ENCODE peak calls at places on chromosome 14, in seven cellular contexts. C is tibial nerve; Q is heart left ventricle; R is tibial artery; P is CD8-positive, alpha-beta memory T cell; L is Panc1; M is naive thymus-derived CD4-positive, alpha-beta T cell. O is an unnamed sample. For H3K4me1 and H3K27me3, the result is how much of the 10 kb centered on the place peaks cover.

GRCh38 chr14:64438181-64438839 is 27.0 kb upstream of the AKAP5 start:
- DNase-seq in C (no peak), Q (no peak), R (no peak), P (no peak), L (no peak), M (no peak), O (no peak)

GRCh38 chr14:87434011-87434410 is 559.0 kb downstream of the GALC start:
- DNase-seq in C (no peak), Q (no peak), R (no peak), P (no peak), L (no peak), M (no peak), O (no peak)

GRCh38 chr14:79510659-79511058 is 700.6 kb downstream of the DIO2 start:
- DNase-seq in C (no peak), Q (no peak), R (no peak), P (no peak), L (no peak), M (no peak), O (no peak)

GRCh38 chr14:92386637-92387036 is 63.7 kb downstream of the SLC24A4 start:
- DNase-seq in C (no peak), Q (no peak), R (no peak), P (no peak), L (no peak), M (no peak), O (no peak)

GRCh38 chr14:83885748-83886382 is 1644.1 kb upstream of the FLRT2 start:
- DNase-seq in C (no peak), Q (no peak), R (no peak), P (no peak), L (no peak), M (no peak), O (no peak)

GRCh38 chr14:51643137-51643536 is 8.6 kb upstream of the FRMD6 start:
- DNase-seq in C (no peak), Q (no peak), R (no peak), P (no peak), L (no peak), M (no peak), O (no peak)

GRCh38 chr14:61150851-61151250 is 130.3 kb downstream of the TMEM30B start:
- DNase-seq in C (no peak), Q (no peak), R (no peak), P (no peak), L (no peak), M (no peak), O (no peak)

GRCh38 chr14:35051796-35052195 is 5.7 kb downstream of the FAM177A1 start:
- DNase-seq in C (no peak), Q (no peak), R (no peak), P (no peak), L (no peak), M (no peak), O (no peak)

GRCh38 chr14:67207810-67208209 is 18.6 kb downstream of the GARIN2 start:
- DNase-seq in C (no peak), Q (no peak), R (no peak), P (no peak), L (no peak), M (no peak), O (no peak)

GRCh38 chr14:21219561-21220111 is 49.6 kb downstream of the HNRNPC start:
- DNase-seq in C (no peak), Q (no peak), R (no peak), P (no peak), L (no peak), M (no peak), O (no peak)

GRCh38 chr14:103343905-103344797 is 10.1 kb downstream of the EIF5 start:
- DNase-seq in C (no peak), Q (no peak), R (no peak), P (no peak), L (no peak), M (no peak), O (no peak)

GRCh38 chr14:36105401-36105800 is 71.1 kb downstream of the PTCSC3 start:
- DNase-seq in C (no peak), Q (no peak), R (no peak), P (no peak), L (no peak), M (no peak), O (no peak)

GRCh38 chr14:101072945-101073597 is 169.5 kb upstream of the RTL1 start:
- DNase-seq in C (no peak), Q (no peak), R (no peak), P (no peak), L (peak), M (no peak), O (no peak)

GRCh38 chr14:63857467-63858030 is 4.7 kb downstream of the SYNE2 start:
- DNase-seq in C (no peak), Q (no peak), R (no peak), P (no peak), L (no peak), M (no peak), O (no peak)

GRCh38 chr14:89198544-89199329 is 218.3 kb downstream of the FOXN3 start:
- DNase-seq in C (no peak), Q (no peak), R (no peak), P (no peak), L (no peak), M (no peak), O (no peak)

GRCh38 chr14:57865450-57866198 is at the start of gene SLC35F4:
- DNase-seq in C (no peak), Q (no peak), R (peak), P (no peak), L (no peak), M (no peak), O (peak)

GRCh38 chr14:45249847-45250575 is 3.0 kb downstream of the MIS18BP1 start:
- DNase-seq in C (peak), Q (peak), R (no peak), P (no peak), L (no peak), M (no peak), O (no peak)

GRCh38 chr14:100317897-100318808 is 5.0 kb upstream of the SLC25A47 start:
- DNase-seq in C (peak), Q (peak), R (peak), P (peak), L (no peak), M (peak), O (peak)

GRCh38 chr14:87045956-87046355 is 947.0 kb downstream of the GALC start:
- DNase-seq in C (no peak), Q (no peak), R (no peak), P (no peak), L (no peak), M (no peak), O (no peak)

GRCh38 chr14:87205811-87206210 is 787.2 kb downstream of the GALC start:
- DNase-seq in C (no peak), Q (no peak), R (no peak), P (no peak), L (no peak), M (no peak), O (no peak)

GRCh38 chr14:64233791-64234190 is 60.4 kb downstream of the ESR2 start:
- DNase-seq in C (no peak), Q (no peak), R (no peak), P (no peak), L (no peak), M (no peak), O (no peak)

GRCh38 chr14:94768141-94768520 is 1.8 kb downstream of the GSC start:
- DNase-seq in C (no peak), Q (no peak), R (no peak), P (no peak), L (no peak), M (no peak), O (no peak)

GRCh38 chr14:89908712-89909450 is 45.6 kb downstream of the EFCAB11 start:
- DNase-seq in C (no peak), Q (no peak), R (no peak), P (no peak), L (no peak), M (no peak), O (no peak)

GRCh38 chr14:89540830-89541470 is 123.9 kb upstream of the FOXN3 start:
- DNase-seq in C (no peak), Q (no peak), R (no peak), P (no peak), L (no peak), M (no peak), O (no peak)

GRCh38 chr14:55721353-55721752 is 141.3 kb downstream of the KTN1 start:
- DNase-seq in C (no peak), Q (no peak), R (no peak), P (no peak), L (no peak), M (no peak), O (no peak)

GRCh38 chr14:38721822-38722431 is 381.1 kb downstream of the SEC23A start:
- DNase-seq in C (peak), Q (peak), R (peak), P (no peak), L (peak), M (no peak), O (peak)

GRCh38 chr14:65164068-65164824 is 61.9 kb upstream of the MAX start:
- DNase-seq in C (peak), Q (no peak), R (no peak), P (peak), L (no peak), M (peak), O (no peak)

GRCh38 chr14:60151715-60152114 is 13.5 kb downstream of the DHRS7 start:
- DNase-seq in C (peak), Q (peak), R (peak), P (peak), L (peak), M (peak), O (peak)

GRCh38 chr14:54606178-54606577 is 39.2 kb downstream of the SAMD4A start:
- DNase-seq in C (no peak), Q (peak), R (peak), P (no peak), L (no peak), M (no peak), O (peak)

GRCh38 chr14:103629503-103630121 is 601 bp downstream of the KLC1 start:
- DNase-seq in C (peak), Q (peak), R (peak), P (peak), L (no peak), M (no peak), O (peak)

GRCh38 chr14:75025082-75025481 is 22.4 kb downstream of the EIF2B2 start:
- DNase-seq in C (no peak), Q (no peak), R (no peak), P (no peak), L (no peak), M (no peak), O (no peak)

GRCh38 chr14:20720741-20721140 is 24.9 kb upstream of the EDDM3A start:
- DNase-seq in C (no peak), Q (no peak), R (no peak), P (no peak), L (no peak), M (no peak), O (no peak)

GRCh38 chr14:63901434-63902085 is 48.8 kb downstream of the SYNE2 start:
- DNase-seq in C (peak), Q (no peak), R (no peak), P (no peak), L (no peak), M (no peak), O (no peak)

GRCh38 chr14:52473557-52473956 is 78.7 kb downstream of the TXNDC16 start:
- DNase-seq in C (no peak), Q (no peak), R (no peak), P (peak), L (no peak), M (peak), O (no peak)

GRCh38 chr14:41605550-41606248 is 977 bp upstream of the LRFN5 start:
- DNase-seq in C (no peak), Q (no peak), R (no peak), P (no peak), L (no peak), M (no peak), O (peak)

GRCh38 chr14:71473843-71474242 is 458.4 kb upstream of the RGS6 start:
- DNase-seq in C (no peak), Q (no peak), R (no peak), P (no peak), L (no peak), M (no peak), O (no peak)

GRCh38 chr14:68369289-68369925 is 423.5 kb downstream of the ZFP36L1 start:
- DNase-seq in C (no peak), Q (no peak), R (no peak), P (no peak), L (no peak), M (no peak), O (no peak)
- H3K4me1 ChIP-seq in C (half or more), Q (under half), R (under half), P (under half), L (under half), M (under half), O (under half)

GRCh38 chr14:70096866-70097265 is 91.9 kb downstream of the SLC8A3 start:
- DNase-seq in C (no peak), Q (no peak), R (no peak), P (no peak), L (no peak), M (no peak), O (no peak)

GRCh38 chr14:70094631-70095030 is 94.1 kb downstream of the SLC8A3 start:
- DNase-seq in C (no peak), Q (no peak), R (no peak), P (no peak), L (no peak), M (no peak), O (no peak)

GRCh38 chr14:70097576-70098256 is 91.0 kb downstream of the SLC8A3 start:
- DNase-seq in C (no peak), Q (no peak), R (no peak), P (no peak), L (no peak), M (no peak), O (no peak)

GRCh38 chr14:70100071-70100470 is 88.7 kb downstream of the SLC8A3 start:
- DNase-seq in C (no peak), Q (no peak), R (no peak), P (no peak), L (no peak), M (no peak), O (no peak)

GRCh38 chr14:70098257-70098809 is 90.4 kb downstream of the SLC8A3 start:
- DNase-seq in C (no peak), Q (no peak), R (no peak), P (no peak), L (no peak), M (no peak), O (no peak)
- H3K27me3 ChIP-seq in C (under half), Q (under half), R (under half), P (under half), L (under half), M (under half), O (under half)

GRCh38 chr14:23548351-23549318 is 2.9 kb downstream of the ZFHX2 start:
- DNase-seq in C (no peak), Q (no peak), R (no peak), P (no peak), L (no peak), M (no peak), O (no peak)
- H3K4me1 ChIP-seq in C (under half), Q (under half), R (under half), P (under half), L (under half), M (under half), O (under half)

DNA sequence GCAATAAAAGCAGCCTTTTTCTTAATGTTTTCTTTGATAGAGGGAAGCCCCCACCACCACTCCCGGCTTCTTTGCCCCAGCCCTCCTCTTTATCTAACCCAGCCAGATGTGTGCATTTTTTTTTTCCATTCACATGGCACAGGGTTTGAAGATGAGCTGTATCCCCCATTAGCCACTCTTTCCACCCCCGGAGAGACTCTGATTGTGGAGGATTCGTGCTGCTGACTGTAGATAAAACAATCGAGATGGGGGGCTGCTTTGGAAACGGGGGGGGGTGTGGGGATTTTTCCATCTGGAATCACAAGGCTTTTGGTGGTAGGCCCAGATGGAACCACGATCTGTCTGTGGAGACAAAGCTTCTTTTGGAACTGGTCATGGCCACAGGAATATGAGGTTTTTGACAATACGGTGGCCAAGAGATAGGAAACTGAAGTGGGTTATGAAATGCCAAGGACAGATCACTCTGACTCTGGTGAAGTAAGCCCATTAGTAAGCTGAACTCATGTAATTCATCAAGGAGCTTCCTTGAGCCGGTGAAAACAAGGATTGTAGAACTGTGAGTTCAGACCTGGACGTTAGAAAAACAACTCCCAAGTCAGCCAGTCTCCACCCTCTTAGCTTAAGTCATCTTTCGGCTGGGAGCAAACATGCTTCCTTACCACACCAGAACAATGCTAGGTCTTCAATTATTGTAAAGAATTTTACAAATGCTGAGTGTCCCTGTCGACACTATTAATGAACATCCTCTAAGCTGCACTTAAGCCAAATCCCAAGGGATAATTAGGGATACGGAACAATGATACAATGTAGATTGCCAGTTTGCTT is 46.0 kb upstream of the VASH1 start:
- DNase-seq in C (no peak), Q (peak), R (no peak), P (no peak), L (no peak), M (no peak), O (no peak)
- H3K27me3 ChIP-seq in C (under half), Q (under half), R (under half), P (under half), L (under half), M (under half), O (under half)

DNA sequence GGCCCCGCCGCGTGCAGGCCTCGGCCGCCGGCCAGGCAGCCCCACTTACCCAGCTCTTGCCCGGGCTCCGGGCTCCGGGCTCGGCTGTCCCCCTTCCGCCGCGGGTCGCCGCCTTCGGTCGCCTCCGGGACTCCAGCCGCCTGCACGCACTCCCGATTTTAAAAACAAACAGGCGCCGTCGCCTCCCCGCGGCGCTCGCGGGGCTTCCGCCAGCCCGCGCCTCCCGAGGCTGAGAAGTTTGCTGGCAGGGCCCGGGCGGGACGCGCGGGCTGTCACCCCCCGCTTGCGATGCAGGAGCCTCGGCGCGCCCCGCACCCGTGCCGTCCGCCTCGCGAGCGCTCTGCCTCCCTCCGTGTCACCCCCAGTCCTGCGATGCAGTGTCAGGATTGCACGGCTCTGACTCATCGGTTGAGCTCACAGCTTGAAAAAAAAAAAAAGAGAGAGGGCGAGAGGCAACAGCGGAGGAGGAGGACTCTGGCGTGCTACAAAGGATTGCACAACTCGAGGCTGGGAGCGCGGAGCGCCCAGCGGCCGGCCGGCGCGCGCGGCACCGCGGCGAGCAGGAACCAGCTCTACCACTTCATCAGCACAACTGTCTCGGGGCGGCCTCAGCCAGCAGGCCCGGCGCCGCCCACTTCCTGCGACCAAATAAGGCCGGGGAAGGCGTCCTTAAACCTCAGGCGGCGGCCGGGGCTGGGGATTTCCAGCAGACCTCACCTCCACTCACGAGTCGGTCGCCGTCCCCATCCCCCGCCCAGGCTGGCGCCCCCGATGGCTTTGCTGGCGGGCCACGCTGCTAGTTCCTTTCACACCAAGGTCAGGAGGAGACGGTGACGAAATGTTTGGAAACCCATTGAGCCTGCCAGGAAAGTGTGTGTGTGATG is 45.8 kb upstream of the PNMA1 start:
- DNase-seq in C (peak), Q (peak), R (peak), P (peak), L (peak), M (peak), O (peak)
- H3K4me1 ChIP-seq in C (half or more), Q (under half), R (half or more), P (half or more), L (half or more), M (half or more), O (under half)

O was measured in right cardiac atrium.